ENCODE peak calls at places on chromosomes 4 and X, in four cellular contexts. A, U, O and I are unnamed samples.

GRCh38 chr4:183563874-183564273 is 59.0 kb downstream of the ING2 start:
- DNase-seq in A (no peak), U (no peak), O (no peak), I (peak; percentile 78)

GRCh38 chr4:74996996-74997395 is 64.1 kb downstream of the PARM1 start:
- DNase-seq in A (no peak), U (no peak), O (no peak), I (no peak)

GRCh38 chrX:74383611-74384010 is 37.7 kb upstream of the SLC16A2 start:
- DNase-seq in A (peak; percentile 57), U (no peak), O (no peak), I (peak; percentile 40)

GRCh38 chr4:108783666-108784463 is 21.0 kb upstream of the ETNPPL start:
- DNase-seq in A (no peak), U (no peak), O (no peak), I (no peak)

GRCh38 chrX:131703646-131704045 is 159.8 kb downstream of the OR13H1 start:
- DNase-seq in A (no peak), U (no peak), O (no peak), I (peak; percentile 3)

GRCh38 chr4:1792832-1793495 is at the start of gene FGFR3:
- DNase-seq in A (peak; percentile 86), U (peak; percentile 33), O (no peak), I (no peak)

GRCh38 chr4:72505314-72505744 is 63.7 kb downstream of the ADAMTS3 start:
- DNase-seq in A (peak; percentile 66), U (no peak), O (no peak), I (peak; percentile 39)

GRCh38 chr4:3825530-3825929 is 59.3 kb downstream of the ADRA2C start:
- DNase-seq in A (no peak), U (no peak), O (peak; percentile 44), I (no peak)

GRCh38 chr4:118680808-118681207 is 4.4 kb upstream of the METTL14 start:
- DNase-seq in A (peak; percentile 33), U (no peak), O (no peak), I (no peak)

GRCh38 chr4:133129237-133129636 is 19.9 kb upstream of the PCDH10 start:
- DNase-seq in A (no peak), U (no peak), O (no peak), I (peak; percentile 55)

GRCh38 chr4:104625706-104626105 is 131.0 kb upstream of the CXXC4 start:
- DNase-seq in A (no peak), U (no peak), O (no peak), I (no peak)

GRCh38 chrX:154379569-154379951 is 465 bp downstream of the EMD start:
- DNase-seq in A (no peak), U (peak; percentile 19), O (peak; percentile 77), I (no peak)

GRCh38 chrX:16785247-16786138 is 773 bp upstream of the TXLNG start:
- DNase-seq in A (no peak), U (no peak), O (no peak), I (no peak)

GRCh38 chrX:151815461-151815860 is 80.9 kb downstream of the CNGA2 start:
- DNase-seq in A (no peak), U (no peak), O (no peak), I (peak; percentile 76)

GRCh38 chrX:11949291-11949690 is 189.0 kb upstream of the FRMPD4 start:
- DNase-seq in A (no peak), U (no peak), O (no peak), I (no peak)

GRCh38 chrX:126456136-126456535 is 96.5 kb downstream of the DCAF12L1 start:
- DNase-seq in A (no peak), U (no peak), O (no peak), I (no peak)

GRCh38 chr4:89400408-89401035 is 92.9 kb upstream of the GPRIN3 start:
- DNase-seq in A (no peak), U (no peak), O (no peak), I (peak; percentile 77)

GRCh38 chr4:106450249-106450648 is 81.7 kb upstream of the GIMD1 start:
- DNase-seq in A (no peak), U (no peak), O (no peak), I (peak; percentile 8)

GRCh38 chr4:33924239-33924638 is 2320.1 kb downstream of the ARAP2 start:
- DNase-seq in A (peak; percentile 23), U (no peak), O (no peak), I (peak; percentile 80)

GRCh38 chr4:167838686-167839085 is 253.7 kb upstream of the ANXA10 start:
- DNase-seq in A (no peak), U (no peak), O (no peak), I (peak; percentile 10)

GRCh38 chr4:130808492-130808891 is 1712.5 kb downstream of the C4orf33 start:
- DNase-seq in A (no peak), U (no peak), O (no peak), I (no peak)

GRCh38 chr4:99847362-99847976 is 30.8 kb downstream of the DAPP1 start:
- DNase-seq in A (no peak), U (no peak), O (no peak), I (no peak)

GRCh38 chr4:88967883-88968316 is 89.1 kb downstream of the FAM13A start:
- DNase-seq in A (no peak), U (no peak), O (no peak), I (no peak)

GRCh38 chr4:123564758-123565346 is 168.3 kb downstream of the SPRY1 start:
- DNase-seq in A (peak; percentile 78), U (no peak), O (no peak), I (peak; percentile 48)

GRCh38 chr4:8427761-8428287 is 12.7 kb downstream of the ACOX3 start:
- DNase-seq in A (no peak), U (peak; percentile 37), O (no peak), I (peak; percentile 51)

GRCh38 chr4:99300934-99301333 is 10.1 kb upstream of the ADH1A start:
- DNase-seq in A (no peak), U (peak; percentile 77), O (peak; percentile 76), I (peak; percentile 76)

GRCh38 chr4:169345207-169345788 is 74.5 kb upstream of the SH3RF1 start:
- DNase-seq in A (no peak), U (no peak), O (no peak), I (peak; percentile 75)

GRCh38 chr4:7397206-7398103 is 37.3 kb downstream of the PSAPL1 start:
- DNase-seq in A (peak; percentile 21), U (no peak), O (peak; percentile 79), I (peak; percentile 69)

GRCh38 chr4:183591301-183591700 is 67.7 kb downstream of the RWDD4 start:
- DNase-seq in A (no peak), U (no peak), O (no peak), I (peak; percentile 84)

GRCh38 chrX:141989802-141990201 is 86.1 kb downstream of the MAGEC1 start:
- DNase-seq in A (no peak), U (no peak), O (no peak), I (peak; percentile 44)

GRCh38 chr4:168220893-168221292 is 97.7 kb downstream of the DDX60 start:
- DNase-seq in A (no peak), U (no peak), O (no peak), I (peak; percentile 1)

GRCh38 chr4:87017580-87018061 is 82.8 kb downstream of the AFF1 start:
- DNase-seq in A (no peak), U (no peak), O (no peak), I (peak; percentile 83)

GRCh38 chrX:112851161-112851779 is 10.6 kb upstream of the AMOT start:
- DNase-seq in A (peak; percentile 44), U (no peak), O (no peak), I (no peak)

GRCh38 chr4:69831646-69832325 is 28.2 kb downstream of the SULT1E1 start:
- DNase-seq in A (no peak), U (peak; percentile 22), O (no peak), I (no peak)

GRCh38 chrX:118975831-118976598 is 1.6 kb downstream of the LONRF3 start:
- DNase-seq in A (no peak), U (peak; percentile 70), O (peak; percentile 89), I (no peak)

GRCh38 chr4:115485402-115485801 is 372.0 kb upstream of the NDST4 start:
- DNase-seq in A (no peak), U (no peak), O (no peak), I (no peak)

GRCh38 chr4:6386091-6386490 is 86.3 kb downstream of the PPP2R2C start:
- DNase-seq in A (no peak), U (peak; percentile 34), O (peak; percentile 59), I (no peak)